ENCODE peak calls at places on chromosomes 12 and 14, in seven cellular contexts. V is esophagus squamous epithelium, O is heart right ventricle, N is osteoblast, L is colonic mucosa, J is hepatocyte, B is Panc1. D is an unnamed sample.

GRCh38 chr14:104552738-104553125 is 26.8 kb upstream of the C14orf180 start:
- DNase-seq in V (no peak), B (no peak), L (no peak), O (no peak), J (no peak), N (peak; percentile 87), D (peak; percentile 2)

GRCh38 chr12:105352940-105353635 is 22.6 kb downstream of the C12orf75 start:
- DNase-seq in O (no peak), N (no peak), V (no peak), J (no peak), B (no peak), L (no peak), D (no peak)

GRCh38 chr14:58944226-58944769 is 244.2 kb upstream of the DAAM1 start:
- DNase-seq in N (no peak), J (peak; percentile 42), V (no peak), L (peak; percentile 85), B (no peak), O (no peak), D (peak; percentile 53)

GRCh38 chr12:82383930-82384513 is 25.7 kb downstream of the METTL25 start:
- DNase-seq in O (no peak), N (no peak), L (no peak), B (no peak), V (no peak), J (no peak), D (peak; percentile 9)

GRCh38 chr12:98456583-98457573 is 58.5 kb upstream of the TMPO start:
- DNase-seq in J (peak; percentile 79), B (no peak), N (peak; percentile 93), L (peak; percentile 20), O (peak; percentile 48), V (no peak), D (peak; percentile 14)

GRCh38 chr12:51951843-51952722 is 584 bp downstream of the ACVR1B start:
- DNase-seq in V (no peak), N (no peak), L (peak; percentile 41), O (peak; percentile 59), J (no peak), B (no peak), D (peak; percentile 69)

GRCh38 chr12:91777268-91777997 is 368.2 kb downstream of the BTG1 start:
- DNase-seq in O (no peak), L (no peak), J (peak; percentile 39), N (no peak), B (no peak), V (no peak), D (no peak)

GRCh38 chr12:53994268-53994690 is 5.7 kb upstream of the HOXC9 start:
- DNase-seq in L (no peak), N (peak; percentile 88), O (no peak), B (no peak), J (no peak), V (no peak), D (no peak)

GRCh38 chr12:1083888-1084262 is 92.9 kb downstream of the ERC1 start:
- DNase-seq in O (no peak), N (no peak), B (no peak), L (no peak), V (no peak), J (peak; percentile 70), D (peak; percentile 14)

GRCh38 chr14:106436310-106436905 is 910.0 kb downstream of the TMEM121 start:
- DNase-seq in V (no peak), N (no peak), O (peak; percentile 33), B (no peak), J (no peak), L (peak; percentile 51), D (no peak)

GRCh38 chr12:59858508-59858907 is 262.7 kb downstream of the SLC16A7 start:
- DNase-seq in J (peak; percentile 61), B (no peak), N (no peak), O (no peak), V (no peak), L (peak; percentile 51), D (no peak)

GRCh38 chr12:117577122-117577657 is 215.8 kb upstream of the NOS1 start:
- DNase-seq in B (no peak), N (no peak), O (no peak), J (no peak), L (no peak), V (no peak), D (no peak)

GRCh38 chr12:6542209-6543009 is 8.1 kb downstream of the GAPDH start:
- DNase-seq in V (no peak), N (peak; percentile 34), L (peak; percentile 90), O (no peak), J (peak; percentile 77), B (no peak), D (peak; percentile 86)

GRCh38 chr14:105502446-105503295 is 11.6 kb downstream of the TEDC1 start:
- DNase-seq in L (no peak), O (no peak), B (no peak), J (no peak), N (peak; percentile 62), V (no peak), D (peak; percentile 12)

GRCh38 chr12:116718578-116719454 is 19.1 kb downstream of the SPRING1 start:
- DNase-seq in B (no peak), L (no peak), J (no peak), N (peak; percentile 68), V (no peak), O (no peak), D (no peak)

GRCh38 chr12:61097991-61098580 is 1162.1 kb upstream of the USP15 start:
- DNase-seq in B (no peak), J (no peak), O (no peak), L (no peak), N (no peak), V (no peak), D (no peak)

GRCh38 chr12:69630191-69630590 is 19.5 kb upstream of the LRRC10 start:
- DNase-seq in L (no peak), J (no peak), V (no peak), B (no peak), N (no peak), O (no peak), D (no peak)

GRCh38 chr14:105299654-105300541 is 903 bp downstream of the BRF1 start:
- DNase-seq in N (peak; percentile 91), O (peak; percentile 52), V (no peak), J (no peak), B (no peak), L (peak; percentile 47), D (no peak)

GRCh38 chr14:105015905-105016304 is 5.0 kb downstream of the CDCA4 start:
- DNase-seq in V (no peak), B (no peak), J (no peak), L (no peak), N (no peak), O (no peak), D (no peak)

GRCh38 chr14:101082036-101082435 is 178.5 kb upstream of the RTL1 start:
- DNase-seq in O (no peak), N (no peak), L (peak; percentile 12), J (no peak), B (no peak), V (no peak), D (no peak)
- TF ChIP-seq CTCF in O (no peak), N (no peak), L (no peak), J (no peak), B (no peak), V (no peak), D (no peak)

GRCh38 chr12:112996501-112996900 is 18.2 kb downstream of the OAS2 start:
- DNase-seq in N (no peak), L (no peak), V (no peak), B (no peak), O (no peak), J (no peak), D (no peak)
- H3K36me3 ChIP-seq in N (no peaks in the 10 kb centered on the region), L (no peaks in the 10 kb centered on the region), V (peaks cover 18% of the 10 kb centered on the region), B (no peaks in the 10 kb centered on the region), O (peaks cover 81% of the 10 kb centered on the region), J (no peaks in the 10 kb centered on the region), D (no peaks in the 10 kb centered on the region)

GRCh38 chr12:106739318-106739717 is 35.2 kb upstream of the RIC8B start:
- DNase-seq in V (no peak), L (no peak), N (no peak), B (no peak), O (no peak), J (no peak), D (no peak)

GRCh38 chr12:106743270-106743988 is 31.1 kb upstream of the RIC8B start:
- DNase-seq in L (no peak), V (no peak), J (no peak), B (no peak), O (no peak), N (peak; percentile 59), D (no peak)

GRCh38 chr12:106741247-106741646 is 33.2 kb upstream of the RIC8B start:
- DNase-seq in N (no peak), B (no peak), L (no peak), V (no peak), J (no peak), O (no peak), D (no peak)

GRCh38 chr12:106739815-106740552 is 34.5 kb upstream of the RIC8B start:
- DNase-seq in J (peak; percentile 52), N (no peak), B (no peak), O (no peak), V (no peak), L (no peak), D (peak; percentile 19)

DNA sequence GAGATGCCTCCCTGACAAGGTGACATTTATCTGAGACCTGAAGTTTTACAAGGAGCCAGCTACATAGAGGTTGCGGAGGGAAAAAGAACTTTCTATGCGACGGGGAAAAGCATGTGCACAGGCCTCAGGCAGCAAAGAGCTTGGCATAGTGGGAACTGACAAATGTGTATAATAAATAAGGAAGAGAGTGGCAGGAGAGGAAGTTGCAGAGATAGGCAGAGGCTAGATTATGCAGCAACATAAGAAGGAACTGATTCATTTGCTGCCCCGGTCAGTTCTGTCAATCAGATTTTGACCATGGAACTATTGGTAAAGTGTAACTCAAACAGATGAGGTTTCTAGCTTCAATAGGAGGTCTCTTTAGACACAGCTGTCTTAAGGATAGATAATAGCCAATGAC is 33.7 kb upstream of the RIC8B start:
- DNase-seq in O (no peak), V (no peak), N (no peak), J (no peak), L (no peak), B (no peak), D (no peak)
- H3K4me1 ChIP-seq in O (peaks cover 8% of the 10 kb centered on the region), V (no peaks in the 10 kb centered on the region), N (no peaks in the 10 kb centered on the region), J (no peaks in the 10 kb centered on the region), L (peaks cover 2% of the 10 kb centered on the region), B (no peaks in the 10 kb centered on the region), D (peaks cover 6% of the 10 kb centered on the region)

GRCh38 chr12:47080725-47081502 is 1.2 kb upstream of the AMIGO2 start:
- DNase-seq in L (peak; percentile 49), B (no peak), O (peak; percentile 64), N (peak; percentile 82), V (no peak), J (peak; percentile 56), D (peak; percentile 55)

GRCh38 chr12:47084172-47084571 is 4.4 kb upstream of the AMIGO2 start:
- DNase-seq in B (no peak), L (no peak), V (no peak), O (no peak), J (no peak), N (no peak), D (no peak)

GRCh38 chr12:47079894-47080724 is at the start of gene AMIGO2:
- DNase-seq in J (peak; percentile 67), B (no peak), V (no peak), L (peak; percentile 40), N (peak; percentile 93), O (peak; percentile 54), D (peak; percentile 59)

GRCh38 chr12:47082963-47083621 is 3.3 kb upstream of the AMIGO2 start:
- DNase-seq in J (peak; percentile 63), B (peak; percentile 96), O (no peak), N (peak; percentile 96), L (no peak), V (no peak), D (no peak)

GRCh38 chr12:47082283-47082962 is 2.7 kb upstream of the AMIGO2 start:
- DNase-seq in N (no peak), B (no peak), V (no peak), O (no peak), J (no peak), L (no peak), D (no peak)
- TF ChIP-seq CTCF in N (no peak), B (no peak), V (no peak), O (no peak), J (no peak), L (no peak), D (no peak)

D was measured in mucosa of descending colon.